ENCODE peak calls at places on chromosomes 16 and 17, in ten cellular contexts. Z, I, B, N, S, V, F, A, C and U are unnamed samples. For H3K4me1, the result is how much of the 10 kb centered on the place peaks cover.

GRCh38 chr17:72751746-72752145 is 340.7 kb downstream of the SLC39A11 start:
- DNase-seq in Z (no peak), I (no peak), B (no peak), N (no peak), S (no peak), V (no peak), F (no peak), A (no peak), C (no peak), U (no peak)

GRCh38 chr16:57622361-57623250 is 5.8 kb upstream of the ADGRG1 start:
- DNase-seq in Z (no peak), I (no peak), B (peak), N (no peak), S (no peak), V (peak), F (no peak), A (no peak), C (no peak), U (no peak)

GRCh38 chr16:73066321-73066926 is 18.5 kb upstream of the ZFHX3 start:
- DNase-seq in Z (no peak), I (no peak), B (no peak), N (no peak), S (no peak), V (no peak), F (no peak), A (no peak), C (no peak), U (peak)

GRCh38 chr17:38667099-38667786 is 7.5 kb downstream of the EPOP start:
- DNase-seq in Z (peak), I (peak), B (peak), N (peak), S (peak), V (peak), F (peak), A (peak), C (no peak), U (peak)

GRCh38 chr16:81837312-81837748 is 58.2 kb downstream of the PLCG2 start:
- DNase-seq in Z (no peak), I (no peak), B (no peak), N (no peak), S (no peak), V (no peak), F (no peak), A (no peak), C (no peak), U (no peak)

GRCh38 chr17:67258836-67259468 is 14.0 kb upstream of the HELZ start:
- DNase-seq in Z (no peak), I (no peak), B (no peak), N (no peak), S (no peak), V (no peak), F (no peak), A (no peak), C (no peak), U (no peak)

GRCh38 chr16:19698480-19699465 is 19.3 kb downstream of the KNOP1 start:
- DNase-seq in Z (peak), I (no peak), B (no peak), N (peak), S (no peak), V (peak), F (no peak), A (peak), C (no peak), U (no peak)

GRCh38 chr16:67116388-67117311 is 6.9 kb downstream of the PHAF1 start:
- DNase-seq in Z (no peak), I (no peak), B (no peak), N (no peak), S (no peak), V (no peak), F (no peak), A (no peak), C (no peak), U (no peak)

GRCh38 chr16:57574646-57575467 is 32.4 kb downstream of the ADGRG5 start:
- DNase-seq in Z (no peak), I (no peak), B (no peak), N (no peak), S (no peak), V (no peak), F (no peak), A (no peak), C (no peak), U (no peak)

GRCh38 chr17:30391534-30391933 is 12.8 kb downstream of the CPD start:
- DNase-seq in Z (no peak), I (no peak), B (no peak), N (no peak), S (no peak), V (no peak), F (no peak), A (no peak), C (no peak), U (no peak)

GRCh38 chr16:46961373-46962353 is 11.8 kb downstream of the DNAJA2 start:
- DNase-seq in Z (peak), I (no peak), B (no peak), N (peak), S (no peak), V (no peak), F (no peak), A (peak), C (no peak), U (no peak)

GRCh38 chr16:80717611-80718010 is 86.8 kb downstream of the CDYL2 start:
- DNase-seq in Z (no peak), I (no peak), B (no peak), N (no peak), S (no peak), V (no peak), F (no peak), A (no peak), C (no peak), U (no peak)

GRCh38 chr17:46949291-46950174 is 26.6 kb downstream of the GOSR2 start:
- DNase-seq in Z (peak), I (no peak), B (no peak), N (no peak), S (no peak), V (no peak), F (no peak), A (peak), C (no peak), U (no peak)

GRCh38 chr16:70705056-70705455 is 19.2 kb upstream of the MTSS2 start:
- DNase-seq in Z (peak), I (no peak), B (no peak), N (no peak), S (no peak), V (no peak), F (no peak), A (peak), C (no peak), U (no peak)

GRCh38 chr16:30533748-30534367 is 800 bp downstream of the ZNF747 start:
- DNase-seq in Z (no peak), I (peak), B (no peak), N (no peak), S (no peak), V (no peak), F (no peak), A (no peak), C (no peak), U (peak)

GRCh38 chr17:19943026-19943425 is 34.6 kb downstream of the AKAP10 start:
- DNase-seq in Z (no peak), I (no peak), B (no peak), N (peak), S (no peak), V (no peak), F (no peak), A (peak), C (no peak), U (peak)

GRCh38 chr16:27245276-27246231 is 23.0 kb downstream of the NSMCE1 start:
- DNase-seq in Z (peak), I (no peak), B (peak), N (peak), S (no peak), V (peak), F (peak), A (peak), C (no peak), U (no peak)

GRCh38 chr17:72297326-72298115 is 176.7 kb downstream of the SOX9 start:
- DNase-seq in Z (peak), I (no peak), B (no peak), N (peak), S (no peak), V (peak), F (no peak), A (peak), C (no peak), U (no peak)

GRCh38 chr16:52372313-52372712 is 174.6 kb downstream of the TOX3 start:
- DNase-seq in Z (no peak), I (no peak), B (no peak), N (no peak), S (peak), V (no peak), F (no peak), A (no peak), C (no peak), U (no peak)

GRCh38 chr17:16939606-16940115 is 32.3 kb downstream of the TNFRSF13B start:
- DNase-seq in Z (no peak), I (no peak), B (peak), N (no peak), S (peak), V (no peak), F (no peak), A (no peak), C (no peak), U (no peak)

GRCh38 chr17:74245145-74245817 is 28.8 kb upstream of the DNAI2 start:
- DNase-seq in Z (no peak), I (no peak), B (no peak), N (no peak), S (no peak), V (no peak), F (no peak), A (no peak), C (no peak), U (peak)

GRCh38 chr16:69880640-69881133 is 70.4 kb upstream of the CLEC18A start:
- DNase-seq in Z (peak), I (no peak), B (no peak), N (peak), S (no peak), V (no peak), F (no peak), A (peak), C (no peak), U (no peak)

GRCh38 chr16:6081320-6081976 is 983.9 kb upstream of the EEF2KMT start:
- DNase-seq in Z (no peak), I (peak), B (no peak), N (peak), S (peak), V (no peak), F (no peak), A (peak), C (no peak), U (peak)

GRCh38 chr17:63275318-63275967 is 170.7 kb downstream of the CYB561 start:
- DNase-seq in Z (peak), I (no peak), B (no peak), N (peak), S (peak), V (no peak), F (no peak), A (peak), C (no peak), U (no peak)

GRCh38 chr16:88071908-88072307 is 120.7 kb downstream of the BANP start:
- DNase-seq in Z (no peak), I (no peak), B (peak), N (no peak), S (no peak), V (peak), F (no peak), A (no peak), C (no peak), U (no peak)

GRCh38 chr17:82095777-82096708 is 2.0 kb downstream of the FASN start:
- DNase-seq in Z (no peak), I (no peak), B (no peak), N (no peak), S (no peak), V (peak), F (no peak), A (no peak), C (no peak), U (no peak)

GRCh38 chr17:74654742-74655141 is 31.2 kb upstream of the CD300E start:
- DNase-seq in Z (no peak), I (no peak), B (no peak), N (no peak), S (no peak), V (no peak), F (no peak), A (no peak), C (no peak), U (no peak)

GRCh38 chr17:57819273-57819672 is 30.6 kb downstream of the MRPS23 start:
- DNase-seq in Z (no peak), I (no peak), B (no peak), N (peak), S (no peak), V (no peak), F (no peak), A (peak), C (no peak), U (no peak)

GRCh38 chr17:40825596-40825995 is 3.2 kb upstream of the KRT10 start:
- DNase-seq in Z (peak), I (no peak), B (no peak), N (no peak), S (no peak), V (no peak), F (no peak), A (no peak), C (no peak), U (no peak)

DNA sequence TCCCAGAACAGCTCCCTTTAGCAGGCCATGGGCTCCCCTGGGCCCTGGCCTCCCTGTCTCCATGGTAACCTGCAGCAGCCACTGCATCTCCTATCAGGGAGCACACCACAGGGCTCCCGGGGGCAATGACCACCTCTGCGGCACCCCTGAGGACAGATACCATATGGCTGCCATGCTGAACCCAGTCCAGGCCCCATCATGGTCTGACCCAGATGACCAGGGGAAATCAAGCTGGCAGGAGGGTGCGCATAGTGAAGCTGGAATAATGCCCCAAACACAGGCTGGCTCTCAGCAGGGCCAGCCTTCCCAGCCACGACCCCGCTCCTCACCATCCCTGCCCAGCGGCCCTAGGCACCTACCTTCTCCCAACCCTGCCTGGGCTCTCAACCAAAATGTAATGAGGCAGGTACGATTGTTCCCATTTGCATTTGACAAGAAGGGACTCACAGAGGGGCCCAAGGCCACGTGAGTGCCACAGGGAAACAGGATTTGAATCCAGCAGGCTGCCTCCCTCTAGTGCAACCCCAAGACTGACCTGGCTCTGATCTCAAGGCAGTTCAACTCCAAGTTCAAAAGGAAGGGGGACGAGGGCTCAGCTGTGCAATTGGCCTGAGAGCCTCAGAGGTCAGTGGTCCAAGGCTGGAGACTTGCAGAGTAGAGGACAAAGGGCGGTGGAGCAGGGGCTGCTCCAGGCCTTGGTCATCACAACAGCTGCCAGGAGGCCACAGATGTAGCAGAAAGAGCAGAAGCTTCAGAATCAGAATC is 2.4 kb downstream of the RUNDC3A start:
- DNase-seq in Z (no peak), I (no peak), B (no peak), N (no peak), S (no peak), V (no peak), F (no peak), A (no peak), C (no peak), U (no peak)
- H3K4me1 ChIP-seq in Z (under half), I (under half), B (under half), N (under half), S (under half), V (under half), F (under half), A (under half), C (under half), U (under half)

DNA sequence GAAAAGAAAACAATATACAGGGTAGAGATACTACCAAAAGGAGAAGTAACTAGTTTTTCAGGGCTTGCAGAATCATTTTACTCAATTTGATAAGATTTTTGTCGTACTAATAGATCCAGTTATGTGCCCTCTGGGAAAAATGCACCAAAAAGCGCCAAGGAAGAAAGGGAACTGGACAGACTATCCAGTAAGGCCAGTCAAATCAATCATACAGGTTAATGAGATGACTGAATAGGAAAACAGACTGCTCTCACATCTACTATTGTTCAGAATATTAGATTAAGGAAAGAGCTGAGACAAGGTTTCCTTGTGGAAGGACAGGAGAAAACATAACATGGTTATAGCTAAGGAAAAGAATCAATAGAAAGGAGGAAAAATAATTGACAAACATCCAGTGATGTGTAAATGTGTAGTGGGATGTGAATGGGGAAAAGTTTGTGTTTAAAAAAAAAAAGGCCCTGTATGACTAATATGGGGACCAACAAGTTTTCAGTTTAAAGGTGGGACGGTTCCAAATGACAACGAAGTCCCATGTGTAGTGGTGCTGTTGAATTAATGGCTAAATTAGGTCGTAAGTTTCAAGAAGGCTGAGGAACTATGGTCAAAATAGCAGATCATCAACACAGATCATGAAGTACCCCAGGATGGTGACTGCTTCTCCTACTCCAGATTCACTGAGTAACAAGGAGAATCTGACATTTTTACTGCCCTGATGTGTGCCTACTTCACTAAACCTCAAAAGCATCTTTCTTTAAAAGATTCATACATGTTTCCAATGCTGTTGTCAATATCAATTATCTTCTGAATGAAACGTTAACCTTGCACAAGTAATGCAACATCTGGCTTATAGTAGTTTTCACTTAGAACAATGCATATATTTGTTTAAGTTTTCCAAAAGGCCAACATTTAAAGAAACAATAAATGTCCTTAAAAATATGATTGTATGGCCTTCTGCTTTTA is 40.7 kb downstream of the BRIP1 start:
- DNase-seq in Z (no peak), I (no peak), B (no peak), N (no peak), S (no peak), V (no peak), F (no peak), A (no peak), C (no peak), U (no peak)
- TF ChIP-seq CTCF in Z (no peak), I (no peak), B (no peak), N (no peak), S (no peak), V (no peak), F (no peak), A (no peak), C (no peak), U (no peak)

GRCh38 chr16:10938321-10938720 is 3.9 kb downstream of the DEXI start:
- DNase-seq in Z (no peak), I (peak), B (no peak), N (no peak), S (no peak), V (no peak), F (no peak), A (no peak), C (no peak), U (no peak)
- H3K4me1 ChIP-seq in Z (under half), I (under half), B (half or more), N (under half), S (under half), V (half or more), F (under half), A (under half), C (half or more), U (under half)

GRCh38 chr17:6708357-6708961 is 4.7 kb downstream of the SLC13A5 start:
- DNase-seq in Z (no peak), I (no peak), B (no peak), N (no peak), S (no peak), V (no peak), F (no peak), A (no peak), C (no peak), U (no peak)

GRCh38 chr17:6712058-6712853 is 913 bp downstream of the SLC13A5 start:
- DNase-seq in Z (no peak), I (no peak), B (no peak), N (peak), S (peak), V (no peak), F (peak), A (peak), C (no peak), U (peak)

GRCh38 chr17:6711081-6711674 is 2.0 kb downstream of the SLC13A5 start:
- DNase-seq in Z (no peak), I (no peak), B (no peak), N (no peak), S (no peak), V (no peak), F (peak), A (peak), C (no peak), U (no peak)

GRCh38 chr17:6711681-6712057 is 1.5 kb downstream of the SLC13A5 start:
- DNase-seq in Z (no peak), I (no peak), B (peak), N (no peak), S (no peak), V (no peak), F (no peak), A (no peak), C (no peak), U (no peak)

GRCh38 chr17:6710317-6710716 is 2.9 kb downstream of the SLC13A5 start:
- DNase-seq in Z (no peak), I (no peak), B (no peak), N (no peak), S (no peak), V (no peak), F (no peak), A (no peak), C (no peak), U (no peak)
- TF ChIP-seq CTCF in Z (peak), I (no peak), B (no peak), N (no peak), S (no peak), V (no peak), F (no peak), A (no peak), C (no peak), U (no peak)

DNA sequence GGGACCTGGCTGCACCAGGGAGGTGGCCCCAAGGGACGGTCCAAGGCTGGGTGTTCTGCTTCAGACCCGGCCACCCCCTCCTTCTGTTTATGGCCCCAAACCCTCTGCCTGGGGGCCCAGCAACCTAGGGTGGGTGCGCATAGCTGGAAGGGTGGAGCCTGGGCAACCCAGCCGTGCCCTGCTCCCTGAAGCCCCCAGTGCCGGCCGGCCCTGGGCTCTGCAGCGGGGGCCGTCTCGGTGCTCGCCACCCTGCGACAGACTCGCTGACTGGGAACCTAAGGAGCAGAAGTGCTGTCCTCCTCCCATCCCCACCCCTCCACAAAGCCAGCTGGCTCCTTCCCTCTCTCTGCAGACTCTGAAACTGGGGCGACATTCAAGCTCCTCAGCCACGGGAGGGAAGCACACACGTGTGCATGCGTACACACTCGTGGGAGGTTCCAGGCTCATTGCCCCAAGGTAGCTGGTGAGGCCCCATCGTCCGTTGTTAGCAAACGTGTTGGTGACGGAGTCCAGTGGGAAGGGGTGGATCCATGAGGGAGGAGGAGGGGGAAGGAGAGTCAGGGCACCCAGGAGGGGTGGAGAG is 43.4 kb downstream of the ENGASE start:
- DNase-seq in Z (no peak), I (no peak), B (no peak), N (no peak), S (no peak), V (no peak), F (no peak), A (no peak), C (no peak), U (no peak)
- H3K4me1 ChIP-seq in Z (under half), I (under half), B (under half), N (under half), S (under half), V (under half), F (under half), A (under half), C (under half), U (under half)